ENCODE peak calls at places on chromosome 12, in ten cellular contexts. K, Z, G, H, C, J, B, L, P and V are unnamed samples.
A peak's percentile ranks its signal among the peaks of the same experiment; 100 is the strongest.

GRCh38 chr12:24363177-24363754 is 413.8 kb upstream of the SOX5 start:
- DNase-seq in K (no peak), Z (no peak), G (no peak), H (no peak), C (no peak), J (no peak), B (no peak), L (no peak), P (no peak), V (no peak)

GRCh38 chr12:712172-712863 is 40.1 kb upstream of the WNK1 start:
- DNase-seq in K (no peak), Z (no peak), G (no peak), H (no peak), C (peak; percentile 35), J (no peak), B (no peak), L (no peak), P (no peak), V (no peak)

GRCh38 chr12:132558861-132559623 is 51.3 kb downstream of the LRCOL1 start:
- DNase-seq in K (no peak), Z (no peak), G (no peak), H (no peak), C (no peak), J (no peak), B (no peak), L (peak; percentile 83), P (no peak), V (no peak)

GRCh38 chr12:100120355-100120754 is 22.3 kb downstream of the BLTP3B start:
- DNase-seq in K (no peak), Z (no peak), G (no peak), H (no peak), C (no peak), J (no peak), B (no peak), L (no peak), P (no peak), V (no peak)

GRCh38 chr12:45336762-45337596 is 121.1 kb downstream of the ANO6 start:
- DNase-seq in K (no peak), Z (no peak), G (no peak), H (no peak), C (peak; percentile 98), J (no peak), B (no peak), L (no peak), P (no peak), V (no peak)

GRCh38 chr12:24854017-24854416 is 94.9 kb downstream of the BCAT1 start:
- DNase-seq in K (no peak), Z (no peak), G (no peak), H (no peak), C (no peak), J (no peak), B (no peak), L (no peak), P (no peak), V (no peak)

GRCh38 chr12:4448376-4448775 is 2.8 kb upstream of the FGF6 start:
- DNase-seq in K (no peak), Z (no peak), G (no peak), H (no peak), C (no peak), J (no peak), B (no peak), L (no peak), P (no peak), V (no peak)

GRCh38 chr12:88876867-88877266 is 296.6 kb upstream of the KITLG start:
- DNase-seq in K (no peak), Z (no peak), G (no peak), H (no peak), C (peak; percentile 45), J (no peak), B (no peak), L (no peak), P (no peak), V (no peak)

GRCh38 chr12:71303199-71303598 is 136.4 kb upstream of the LGR5 start:
- DNase-seq in K (no peak), Z (no peak), G (no peak), H (no peak), C (no peak), J (no peak), B (no peak), L (no peak), P (no peak), V (no peak)

GRCh38 chr12:74412607-74413230 is 124.9 kb upstream of the ATXN7L3B start:
- DNase-seq in K (no peak), Z (no peak), G (no peak), H (no peak), C (peak; percentile 3), J (no peak), B (no peak), L (no peak), P (no peak), V (no peak)

GRCh38 chr12:124433906-124434305 is 133.5 kb downstream of the NCOR2 start:
- DNase-seq in K (no peak), Z (no peak), G (no peak), H (no peak), C (no peak), J (no peak), B (no peak), L (no peak), P (no peak), V (no peak)
- H3K27ac ChIP-seq in K (no peak overlapping the region), Z (no peak overlapping the region), G (no peak overlapping the region), H (peak overlapping the region; percentile 31), C (no peak overlapping the region), J (no peak overlapping the region), B (no peak overlapping the region), L (no peak overlapping the region), P (peak overlapping the region; percentile 54), V (no peak overlapping the region)

GRCh38 chr12:113933201-113933786 is 32.8 kb downstream of the RBM19 start:
- DNase-seq in K (no peak), Z (no peak), G (no peak), H (peak; percentile 27), C (peak; percentile 79), J (no peak), B (no peak), L (no peak), P (no peak), V (no peak)
- H3K27ac ChIP-seq in K (no peak overlapping the region), Z (no peak overlapping the region), G (peak overlapping the region; percentile 75), H (no peak overlapping the region), C (no peak overlapping the region), J (no peak overlapping the region), B (peak overlapping the region; percentile 99), L (no peak overlapping the region), P (no peak overlapping the region), V (no peak overlapping the region)

GRCh38 chr12:120495189-120495722 is 657 bp upstream of the DYNLL1 start:
- DNase-seq in K (no peak), Z (no peak), G (no peak), H (no peak), C (no peak), J (peak; percentile 18), B (no peak), L (peak; percentile 48), P (peak; percentile 9), V (no peak)
- H3K27ac ChIP-seq in K (peak overlapping the region; percentile 93), Z (no peak overlapping the region), G (peak overlapping the region; percentile 66), H (peak overlapping the region; percentile 95), C (peak overlapping the region; percentile 21), J (peak overlapping the region; percentile 96), B (peak overlapping the region; percentile 30), L (peak overlapping the region; percentile 88), P (peak overlapping the region; percentile 85), V (peak overlapping the region; percentile 90)

GRCh38 chr12:92237262-92237661 is 91.6 kb upstream of the BTG1 start:
- DNase-seq in K (no peak), Z (no peak), G (no peak), H (no peak), C (no peak), J (no peak), B (no peak), L (no peak), P (no peak), V (no peak)

GRCh38 chr12:92244036-92244435 is 98.4 kb upstream of the BTG1 start:
- DNase-seq in K (no peak), Z (no peak), G (no peak), H (peak; percentile 40), C (peak; percentile 6), J (no peak), B (no peak), L (no peak), P (no peak), V (no peak)

DNA sequence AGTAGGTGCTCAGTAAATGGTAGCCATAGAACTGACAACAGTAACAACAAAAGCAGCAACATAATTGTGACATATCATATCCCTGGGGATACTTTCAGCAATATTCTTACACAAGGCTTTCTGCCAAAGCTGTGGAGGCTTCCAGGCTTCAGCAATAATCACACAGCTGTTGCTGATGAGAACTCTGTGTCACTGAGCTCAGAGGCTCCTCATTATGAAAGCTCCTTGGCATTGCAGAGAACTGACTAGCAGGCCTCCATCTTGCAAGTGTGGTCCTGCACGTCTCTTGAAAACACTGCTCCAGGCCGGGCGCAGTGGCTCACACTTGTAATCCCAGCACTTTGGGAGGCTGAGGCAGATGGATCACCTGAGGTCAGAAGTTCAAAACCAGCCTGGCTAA is 97.3 kb upstream of the BTG1 start:
- DNase-seq in K (no peak), Z (no peak), G (no peak), H (no peak), C (peak; percentile 59), J (no peak), B (no peak), L (no peak), P (no peak), V (no peak)
- H3K27ac ChIP-seq in K (peak overlapping the region; percentile 47), Z (no peak overlapping the region), G (no peak overlapping the region), H (no peak overlapping the region), C (no peak overlapping the region), J (no peak overlapping the region), B (no peak overlapping the region), L (no peak overlapping the region), P (no peak overlapping the region), V (no peak overlapping the region)